ENCODE peak calls at places on chromosomes 13 and 19, in seven cellular contexts. E, W, D, Q, A, M and O are unnamed samples.

GRCh38 chr19:33226550-33227241 is 1.0 kb upstream of the SLC7A10 start:
- DNase-seq in E (peak), D (no peak), A (no peak), M (no peak), W (no peak), Q (no peak), O (no peak)

GRCh38 chr19:17873661-17874422 is 2.1 kb downstream of the SLC5A5 start:
- DNase-seq in Q (no peak), D (no peak), E (no peak), A (peak), M (no peak), W (no peak), O (no peak)

GRCh38 chr13:68099616-68100015 is 869.5 kb upstream of the PCDH9 start:
- DNase-seq in M (no peak), Q (no peak), E (no peak), A (no peak), D (no peak), W (no peak), O (no peak)

GRCh38 chr13:105774739-105775460 is 760.6 kb downstream of the EFNB2 start:
- DNase-seq in E (no peak), A (no peak), M (no peak), Q (no peak), W (no peak), D (no peak), O (no peak)

GRCh38 chr19:55703790-55704215 is 28.8 kb downstream of the EPN1 start:
- DNase-seq in Q (peak), W (peak), A (peak), D (no peak), E (no peak), M (no peak), O (no peak)

GRCh38 chr13:59458908-59459579 is 704.7 kb downstream of the DIAPH3 start:
- DNase-seq in W (no peak), Q (peak), A (no peak), E (no peak), M (peak), D (no peak), O (no peak)

GRCh38 chr13:78060966-78061365 is 142.3 kb upstream of the EDNRB start:
- DNase-seq in D (no peak), E (no peak), A (no peak), Q (no peak), W (no peak), M (no peak), O (no peak)

GRCh38 chr19:5231857-5232503 is 108.6 kb downstream of the PTPRS start:
- DNase-seq in D (no peak), M (no peak), A (no peak), E (no peak), Q (peak), W (no peak), O (no peak)

GRCh38 chr19:33381101-33381500 is 7.6 kb downstream of the CEBPG start:
- DNase-seq in M (no peak), W (no peak), A (no peak), D (no peak), Q (no peak), E (no peak), O (no peak)

GRCh38 chr19:12365094-12365371 is 450 bp downstream of the ZNF442 start:
- DNase-seq in D (no peak), M (no peak), Q (peak), W (no peak), A (no peak), E (no peak), O (no peak)

GRCh38 chr13:43014162-43014561 is 9.2 kb upstream of the DNAJC15 start:
- DNase-seq in W (no peak), E (no peak), D (no peak), A (no peak), M (no peak), Q (no peak), O (no peak)

GRCh38 chr13:59299584-59299983 is 864.1 kb downstream of the DIAPH3 start:
- DNase-seq in Q (no peak), A (no peak), D (no peak), E (no peak), W (no peak), M (no peak), O (no peak)

GRCh38 chr13:35518337-35518736 is 41.8 kb upstream of the MAB21L1 start:
- DNase-seq in E (no peak), A (no peak), Q (no peak), W (no peak), D (no peak), M (peak), O (no peak)

GRCh38 chr13:50611117-50611781 is 232.2 kb downstream of the DLEU7 start:
- DNase-seq in A (no peak), Q (no peak), D (no peak), E (no peak), M (no peak), W (no peak), O (no peak)